ENCODE peak calls at places on chromosomes 7 and 10, in four cellular contexts. Y, F, G and R are unnamed samples. For H3K4me1, the result is how much of the 10 kb centered on the place peaks cover.

GRCh38 chr7:40469481-40469880 is 334.7 kb downstream of the SUGCT start:
- DNase-seq in F (no peak), G (peak), Y (no peak), R (no peak)

GRCh38 chr10:48454302-48455054 is 148.0 kb downstream of the MAPK8 start:
- DNase-seq in G (no peak), F (no peak), Y (no peak), R (peak)

GRCh38 chr10:121525276-121526039 is 72.8 kb downstream of the FGFR2 start:
- DNase-seq in Y (no peak), G (no peak), F (no peak), R (no peak)

GRCh38 chr7:99105756-99106155 is 38.2 kb downstream of the SMURF1 start:
- DNase-seq in Y (no peak), G (no peak), F (no peak), R (no peak)

GRCh38 chr10:132376394-132376851 is 20.6 kb upstream of the PWWP2B start:
- DNase-seq in G (no peak), Y (peak), F (peak), R (peak)

GRCh38 chr10:86969421-86970041 is 1.2 kb downstream of the ADIRF start:
- DNase-seq in F (peak), G (peak), Y (no peak), R (no peak)

GRCh38 chr7:51034531-51035264 is 252.0 kb upstream of the GRB10 start:
- DNase-seq in Y (no peak), G (peak), F (peak), R (no peak)

GRCh38 chr10:33478675-33479125 is 144.2 kb upstream of the NRP1 start:
- DNase-seq in F (no peak), Y (no peak), G (no peak), R (no peak)

GRCh38 chr7:140182917-140183316 is 6.1 kb upstream of the KDM7A start:
- DNase-seq in F (no peak), G (no peak), Y (no peak), R (no peak)

GRCh38 chr7:138864667-138865066 is 66.7 kb upstream of the ATP6V0A4 start:
- DNase-seq in G (peak), F (no peak), Y (no peak), R (no peak)

GRCh38 chr10:117007080-117007479 is 2.1 kb upstream of the SHTN1 start:
- DNase-seq in Y (no peak), G (peak), F (no peak), R (no peak)

DNA sequence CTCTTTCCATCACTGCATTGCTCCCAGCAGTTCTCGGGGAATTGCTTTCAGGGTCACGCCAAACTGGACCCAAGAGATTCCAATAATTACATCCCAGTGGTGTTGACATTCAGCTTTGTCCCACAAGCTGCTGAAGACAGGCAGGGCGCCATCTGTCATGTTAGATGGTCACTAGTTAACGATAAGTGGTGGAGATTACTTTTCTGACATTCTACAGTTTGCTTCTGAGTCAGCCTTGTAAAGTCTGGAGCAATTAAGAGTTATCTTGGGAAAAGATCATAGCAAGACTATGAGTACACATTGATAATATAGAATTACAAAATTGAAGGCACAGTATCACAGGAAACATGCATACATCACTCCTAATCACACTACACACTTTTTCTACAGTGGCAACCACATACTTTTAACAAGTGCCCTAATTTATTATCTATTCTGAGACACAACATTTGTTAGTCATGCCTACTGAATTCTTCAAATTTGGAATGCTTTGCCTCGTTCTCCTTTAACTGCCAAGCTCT is 41.9 kb downstream of the SEMA3C start:
- DNase-seq in G (peak), F (no peak), Y (no peak), R (no peak)
- H3K27ac ChIP-seq in G (no peak), F (no peak), Y (no peak), R (no peak)

DNA sequence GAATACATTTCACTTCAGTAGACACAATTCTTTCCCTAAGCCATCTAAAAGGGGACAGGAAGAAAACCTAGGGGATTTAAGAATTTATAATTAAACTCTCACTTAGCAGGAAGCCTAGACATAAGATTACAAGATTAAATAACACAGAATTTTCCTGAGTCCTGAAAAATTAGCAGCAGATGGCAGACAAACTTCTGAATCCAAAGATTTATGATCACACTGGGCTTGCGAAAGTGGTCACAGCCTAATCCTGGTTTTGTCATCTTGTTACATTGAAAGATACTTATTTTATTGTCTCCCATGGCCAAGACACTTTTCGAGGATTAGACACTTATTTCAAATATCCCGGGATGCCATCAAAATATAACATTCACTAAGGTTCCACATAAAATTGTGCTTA is 2.9 kb downstream of the ERLIN1 start:
- DNase-seq in Y (no peak), G (no peak), F (no peak), R (no peak)
- H3K4me3 ChIP-seq in Y (no peak), G (no peak), F (no peak), R (no peak)

DNA sequence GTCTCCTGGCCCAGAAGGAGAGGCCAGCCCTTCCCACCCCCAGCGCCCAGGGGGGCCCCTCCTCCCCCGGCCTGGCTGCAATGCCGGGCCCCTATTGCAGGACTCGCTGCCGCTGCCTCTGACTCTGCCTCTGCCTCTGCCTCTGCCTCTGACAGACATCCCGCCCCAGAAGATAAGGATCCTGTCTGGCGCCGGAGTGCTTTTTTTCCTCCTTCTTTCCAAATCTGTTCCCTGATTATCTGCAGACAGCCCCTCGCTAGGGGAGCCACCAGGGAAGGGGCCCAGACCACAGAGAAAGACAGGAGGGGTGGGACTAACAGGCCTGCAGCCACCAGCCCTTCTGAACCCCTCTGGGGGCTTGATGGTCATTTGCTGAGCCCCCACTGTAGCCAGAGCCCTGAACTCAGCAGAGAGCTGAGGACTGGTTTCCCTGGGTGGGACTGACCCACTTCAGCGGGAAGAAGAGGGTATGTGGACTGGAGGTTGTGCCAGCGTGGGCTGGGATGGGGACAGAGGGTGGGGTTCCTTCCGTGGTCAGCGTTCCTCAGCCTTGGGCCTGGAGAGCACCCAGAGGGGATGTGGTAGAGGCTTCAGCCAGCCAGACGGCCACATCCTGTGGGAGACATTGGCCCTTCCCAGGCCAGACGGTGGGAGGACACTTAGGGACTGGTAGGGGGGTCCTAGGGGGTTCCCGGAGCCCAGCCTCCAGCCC is 22.8 kb downstream of the UNC5B start:
- DNase-seq in G (no peak), F (no peak), Y (peak), R (peak)
- H3K4me1 ChIP-seq in G (under half), F (half or more), Y (half or more), R (half or more)

DNA sequence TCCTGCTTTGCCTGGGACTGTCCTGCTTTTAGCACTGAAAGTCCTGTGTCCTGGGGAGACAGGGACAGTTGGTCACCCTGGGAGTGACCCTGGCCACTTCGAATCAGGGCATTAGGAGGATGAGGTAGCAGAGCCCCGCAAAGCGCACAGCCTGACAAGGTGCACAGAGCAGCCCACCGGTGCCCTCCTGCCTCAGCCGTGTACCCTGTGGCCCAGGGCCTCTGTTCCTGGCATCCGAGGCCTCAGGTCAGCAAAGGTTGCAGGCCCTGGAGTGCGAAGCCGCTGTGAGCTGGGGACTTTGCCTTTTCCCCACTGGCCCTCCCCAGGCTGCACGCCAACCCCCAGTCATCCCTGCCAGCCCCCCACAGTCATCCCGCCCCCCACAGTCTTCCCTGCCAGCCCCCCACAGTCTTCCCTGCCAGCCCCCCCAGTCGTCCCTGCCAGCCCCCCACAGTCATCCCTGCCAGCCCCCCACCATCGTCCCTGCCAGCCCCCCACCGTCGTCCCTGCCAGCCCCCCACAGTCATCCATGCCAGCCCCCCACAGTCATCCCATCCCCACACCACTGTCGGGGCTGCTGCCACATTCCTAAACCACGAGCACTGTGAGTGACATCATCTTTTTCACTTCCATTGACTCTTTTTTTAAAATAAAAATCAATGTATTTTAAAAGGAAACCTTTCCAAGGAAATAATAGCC is 91.8 kb downstream of the RGS10 start:
- DNase-seq in Y (peak), F (no peak), G (no peak), R (no peak)
- H3K27ac ChIP-seq in Y (no peak), F (peak), G (no peak), R (no peak)